ENCODE peak calls at places on chromosomes 13 and 19, in nine cellular contexts. B, T, O, F, Q, P, E, I and A are unnamed samples.

GRCh38 chr13:93559718-93560117 is 333.1 kb downstream of the GPC6 start:
- DNase-seq in F (no peak), B (no peak), T (no peak), I (no peak), E (no peak), O (no peak), P (no peak), Q (no peak), A (no peak)

GRCh38 chr13:99331881-99332293 is 24.7 kb upstream of the GPR183 start:
- DNase-seq in I (peak; percentile 43), Q (no peak), O (no peak), P (no peak), B (no peak), E (no peak), F (no peak), T (no peak), A (no peak)

GRCh38 chr13:41651413-41652068 is 194.2 kb downstream of the RGCC start:
- DNase-seq in E (no peak), Q (no peak), P (no peak), T (no peak), B (no peak), I (no peak), O (no peak), F (no peak), A (no peak)

GRCh38 chr19:7605490-7606222 is 10.0 kb downstream of the CAMSAP3 start:
- DNase-seq in F (no peak), I (no peak), P (no peak), B (no peak), O (no peak), Q (peak; percentile 57), E (no peak), T (no peak), A (peak; percentile 42)

GRCh38 chr13:27665333-27665732 is 43.6 kb downstream of the POLR1D start:
- DNase-seq in F (no peak), O (no peak), E (peak; percentile 0), P (no peak), B (no peak), T (no peak), Q (no peak), I (no peak), A (no peak)

GRCh38 chr13:21137696-21138095 is 38.7 kb downstream of the SKA3 start:
- DNase-seq in F (no peak), T (no peak), I (no peak), Q (peak; percentile 20), B (no peak), P (no peak), O (no peak), E (no peak), A (no peak)

GRCh38 chr19:42178791-42179500 is 38.5 kb downstream of the DEDD2 start:
- DNase-seq in I (no peak), E (peak; percentile 27), O (no peak), P (no peak), Q (no peak), F (no peak), T (no peak), B (no peak), A (peak; percentile 55)

GRCh38 chr13:36883829-36884228 is 36.2 kb downstream of the SMAD9 start:
- DNase-seq in Q (no peak), T (no peak), P (no peak), B (no peak), F (no peak), E (no peak), I (no peak), O (no peak), A (no peak)

GRCh38 chr19:38320969-38321339 is 1.3 kb downstream of the KCNK6 start:
- DNase-seq in I (no peak), B (no peak), T (no peak), F (no peak), P (no peak), O (no peak), E (no peak), Q (no peak), A (no peak)

GRCh38 chr19:58154287-58154678 is 3.7 kb upstream of the ZNF329 start:
- DNase-seq in T (no peak), O (peak; percentile 34), E (no peak), B (no peak), P (no peak), F (no peak), I (no peak), Q (peak; percentile 38), A (peak; percentile 15)

GRCh38 chr13:93925976-93926375 is 553.5 kb downstream of the DCT start:
- DNase-seq in F (no peak), Q (no peak), P (no peak), T (no peak), O (no peak), E (no peak), I (no peak), B (no peak), A (no peak)

GRCh38 chr13:37106642-37107041 is 1.2 kb upstream of the CSNK1A1L start:
- DNase-seq in O (no peak), T (no peak), B (no peak), P (no peak), Q (no peak), F (no peak), E (no peak), I (no peak), A (no peak)

GRCh38 chr19:32483574-32483973 is 78.0 kb downstream of the DPY19L3 start:
- DNase-seq in T (no peak), Q (no peak), E (no peak), O (no peak), P (no peak), B (no peak), I (no peak), F (no peak), A (no peak)

GRCh38 chr19:4025317-4025716 is 17.8 kb downstream of the PIAS4 start:
- DNase-seq in Q (no peak), T (no peak), B (no peak), P (no peak), O (no peak), I (no peak), E (no peak), F (no peak), A (no peak)

GRCh38 chr13:48232420-48233096 is 448 bp upstream of the ITM2B start:
- DNase-seq in P (no peak), F (peak; percentile 7), Q (peak; percentile 57), T (no peak), O (no peak), E (no peak), B (no peak), I (no peak), A (no peak)

GRCh38 chr13:35744566-35745203 is 268.2 kb upstream of the MAB21L1 start:
- DNase-seq in I (no peak), O (no peak), E (no peak), P (no peak), T (no peak), Q (no peak), B (no peak), F (no peak), A (no peak)

GRCh38 chr13:35767256-35767981 is 290.9 kb upstream of the MAB21L1 start:
- DNase-seq in Q (no peak), O (no peak), E (peak; percentile 14), I (no peak), T (no peak), F (no peak), B (no peak), P (no peak), A (no peak)

GRCh38 chr13:43232866-43233265 is 209.5 kb downstream of the DNAJC15 start:
- DNase-seq in P (no peak), F (no peak), B (no peak), I (no peak), O (no peak), E (no peak), T (no peak), Q (no peak), A (no peak)

GRCh38 chr13:70391678-70392077 is 283.4 kb upstream of the KLHL1 start:
- DNase-seq in F (no peak), P (no peak), B (no peak), O (no peak), Q (peak; percentile 14), T (no peak), I (no peak), E (peak; percentile 93), A (no peak)

GRCh38 chr19:31502536-31503170 is 153.4 kb upstream of the TSHZ3 start:
- DNase-seq in I (no peak), E (no peak), O (no peak), Q (no peak), P (no peak), T (no peak), F (no peak), B (no peak), A (no peak)

GRCh38 chr19:45927565-45928261 is 13.1 kb upstream of the NANOS2 start:
- DNase-seq in F (peak; percentile 98), T (peak; percentile 86), Q (peak; percentile 92), P (peak; percentile 85), I (peak; percentile 87), O (peak; percentile 89), E (peak; percentile 88), B (peak; percentile 84), A (peak; percentile 97)

GRCh38 chr19:18425515-18426415 is 6.6 kb downstream of the SSBP4 start:
- DNase-seq in P (no peak), T (no peak), B (no peak), F (no peak), I (no peak), E (no peak), Q (no peak), O (peak; percentile 78), A (no peak)

GRCh38 chr19:17260842-17261325 is 3.7 kb downstream of the USHBP1 start:
- DNase-seq in B (peak; percentile 88), E (peak; percentile 55), Q (peak; percentile 82), P (peak; percentile 86), T (peak; percentile 85), I (peak; percentile 82), F (peak; percentile 93), O (peak; percentile 78), A (peak; percentile 93)

GRCh38 chr19:53193534-53194222 is 520 bp upstream of the ZNF665 start:
- DNase-seq in Q (no peak), P (no peak), T (no peak), F (no peak), I (no peak), O (no peak), E (peak; percentile 43), B (no peak), A (no peak)

GRCh38 chr13:77136902-77137420 is 110.0 kb upstream of the FBXL3 start:
- DNase-seq in I (no peak), F (no peak), P (no peak), T (no peak), Q (no peak), E (no peak), B (no peak), O (no peak), A (no peak)

GRCh38 chr13:76500894-76501293 is 385.3 kb downstream of the KCTD12 start:
- DNase-seq in Q (no peak), F (no peak), B (no peak), I (no peak), O (no peak), T (no peak), P (no peak), E (no peak), A (no peak)

GRCh38 chr19:17180997-17181702 is 34.0 kb upstream of the USE1 start:
- DNase-seq in P (no peak), T (no peak), I (no peak), O (no peak), Q (no peak), B (no peak), E (no peak), F (no peak), A (no peak)

GRCh38 chr13:40764587-40765403 is 6.2 kb downstream of the MRPS31 start:
- DNase-seq in T (no peak), Q (no peak), B (peak; percentile 23), P (no peak), I (peak; percentile 48), F (no peak), E (no peak), O (no peak), A (no peak)

GRCh38 chr19:1125601-1126533 is 22.1 kb downstream of the GPX4 start:
- DNase-seq in E (no peak), F (no peak), O (no peak), B (no peak), Q (no peak), I (no peak), T (no peak), P (no peak), A (no peak)

GRCh38 chr19:56137405-56137804 is 3.7 kb upstream of the ZNF444 start:
- DNase-seq in P (no peak), E (peak; percentile 3), T (no peak), O (no peak), F (no peak), B (no peak), Q (no peak), I (no peak), A (no peak)

GRCh38 chr19:16919496-16919895 is 30.7 kb downstream of the F2RL3 start:
- DNase-seq in F (no peak), O (no peak), I (no peak), Q (no peak), B (no peak), E (no peak), P (no peak), T (no peak), A (no peak)